ENCODE peak calls at places on chromosome 2, in seven cellular contexts. One of them, this sample, is unnamed.

GRCh38 chr2:207239754-207240494 is 74.2 kb upstream of the KLF7 start:
- DNase-seq in omental fat pad: no peak
- DNase-seq in activated T-helper 1 cell treated with Interleukin-2 at 50 U/mL for 16 hours: no peak
- DNase-seq in DMS53: peak; percentile 60
- DNase-seq in cortex of kidney: no peak
- DNase-seq in retinal pigment epithelial cell: no peak
- DNase-seq in hypothalamus: no peak
- DNase-seq in this sample: peak; percentile 35

GRCh38 chr2:144914622-144915230 is 394.8 kb upstream of the ZEB2 start:
- DNase-seq in activated T-helper 1 cell treated with Interleukin-2 at 50 U/mL for 16 hours: no peak
- DNase-seq in retinal pigment epithelial cell: no peak
- DNase-seq in DMS53: no peak
- DNase-seq in omental fat pad: no peak
- DNase-seq in hypothalamus: no peak
- DNase-seq in cortex of kidney: no peak
- DNase-seq in this sample: peak; percentile 72

GRCh38 chr2:70143314-70144150 is 47.3 kb downstream of the C2orf42 start:
- DNase-seq in retinal pigment epithelial cell: no peak
- DNase-seq in hypothalamus: no peak
- DNase-seq in DMS53: peak; percentile 83
- DNase-seq in activated T-helper 1 cell treated with Interleukin-2 at 50 U/mL for 16 hours: no peak
- DNase-seq in cortex of kidney: no peak
- DNase-seq in omental fat pad: no peak
- DNase-seq in this sample: peak; percentile 51

GRCh38 chr2:145652992-145653545 is 1133.2 kb upstream of the ZEB2 start:
- DNase-seq in DMS53: no peak
- DNase-seq in hypothalamus: no peak
- DNase-seq in retinal pigment epithelial cell: no peak
- DNase-seq in omental fat pad: no peak
- DNase-seq in cortex of kidney: no peak
- DNase-seq in activated T-helper 1 cell treated with Interleukin-2 at 50 U/mL for 16 hours: no peak
- DNase-seq in this sample: peak; percentile 42

GRCh38 chr2:98508690-98509054 is 64.0 kb downstream of the INPP4A start:
- DNase-seq in retinal pigment epithelial cell: no peak
- DNase-seq in DMS53: no peak
- DNase-seq in omental fat pad: no peak
- DNase-seq in activated T-helper 1 cell treated with Interleukin-2 at 50 U/mL for 16 hours: no peak
- DNase-seq in cortex of kidney: no peak
- DNase-seq in hypothalamus: no peak
- DNase-seq in this sample: no peak

GRCh38 chr2:165203689-165204559 is at the start of gene SCN3A:
- DNase-seq in hypothalamus: no peak
- DNase-seq in DMS53: peak; percentile 97
- DNase-seq in cortex of kidney: no peak
- DNase-seq in retinal pigment epithelial cell: peak; percentile 6
- DNase-seq in omental fat pad: no peak
- DNase-seq in activated T-helper 1 cell treated with Interleukin-2 at 50 U/mL for 16 hours: no peak
- DNase-seq in this sample: peak; percentile 47

GRCh38 chr2:191521608-191522208 is 156.2 kb upstream of the NABP1 start:
- DNase-seq in retinal pigment epithelial cell: no peak
- DNase-seq in cortex of kidney: no peak
- DNase-seq in DMS53: peak; percentile 51
- DNase-seq in hypothalamus: no peak
- DNase-seq in omental fat pad: no peak
- DNase-seq in activated T-helper 1 cell treated with Interleukin-2 at 50 U/mL for 16 hours: no peak
- DNase-seq in this sample: peak; percentile 42

GRCh38 chr2:235766206-235766794 is 272.5 kb downstream of the AGAP1 start:
- DNase-seq in activated T-helper 1 cell treated with Interleukin-2 at 50 U/mL for 16 hours: no peak
- DNase-seq in hypothalamus: no peak
- DNase-seq in cortex of kidney: no peak
- DNase-seq in retinal pigment epithelial cell: peak; percentile 36
- DNase-seq in omental fat pad: no peak
- DNase-seq in DMS53: peak; percentile 95
- DNase-seq in this sample: peak; percentile 85

GRCh38 chr2:130376433-130377293 is 20.8 kb downstream of the PTPN18 start:
- DNase-seq in activated T-helper 1 cell treated with Interleukin-2 at 50 U/mL for 16 hours: no peak
- DNase-seq in cortex of kidney: no peak
- DNase-seq in DMS53: no peak
- DNase-seq in retinal pigment epithelial cell: no peak
- DNase-seq in omental fat pad: no peak
- DNase-seq in hypothalamus: no peak
- DNase-seq in this sample: no peak

GRCh38 chr2:45014016-45014702 is 4.9 kb upstream of the SIX2 start:
- DNase-seq in retinal pigment epithelial cell: no peak
- DNase-seq in cortex of kidney: no peak
- DNase-seq in hypothalamus: peak; percentile 35
- DNase-seq in activated T-helper 1 cell treated with Interleukin-2 at 50 U/mL for 16 hours: no peak
- DNase-seq in DMS53: peak; percentile 84
- DNase-seq in omental fat pad: no peak
- DNase-seq in this sample: no peak

GRCh38 chr2:18799397-18799796 is 210.0 kb upstream of the NT5C1B start:
- DNase-seq in activated T-helper 1 cell treated with Interleukin-2 at 50 U/mL for 16 hours: no peak
- DNase-seq in DMS53: peak; percentile 36
- DNase-seq in retinal pigment epithelial cell: no peak
- DNase-seq in omental fat pad: no peak
- DNase-seq in cortex of kidney: no peak
- DNase-seq in hypothalamus: no peak
- DNase-seq in this sample: peak; percentile 52

GRCh38 chr2:51781691-51782090 is 749.8 kb upstream of the NRXN1 start:
- DNase-seq in hypothalamus: no peak
- DNase-seq in activated T-helper 1 cell treated with Interleukin-2 at 50 U/mL for 16 hours: no peak
- DNase-seq in DMS53: no peak
- DNase-seq in cortex of kidney: no peak
- DNase-seq in omental fat pad: no peak
- DNase-seq in retinal pigment epithelial cell: no peak
- DNase-seq in this sample: no peak

GRCh38 chr2:62568983-62569837 is 63.2 kb upstream of the TMEM17 start:
- DNase-seq in hypothalamus: no peak
- DNase-seq in DMS53: peak; percentile 65
- DNase-seq in omental fat pad: no peak
- DNase-seq in retinal pigment epithelial cell: no peak
- DNase-seq in activated T-helper 1 cell treated with Interleukin-2 at 50 U/mL for 16 hours: no peak
- DNase-seq in cortex of kidney: no peak
- DNase-seq in this sample: peak; percentile 44

GRCh38 chr2:179344970-179345369 is 80.3 kb upstream of the SESTD1 start:
- DNase-seq in hypothalamus: no peak
- DNase-seq in DMS53: peak; percentile 38
- DNase-seq in activated T-helper 1 cell treated with Interleukin-2 at 50 U/mL for 16 hours: no peak
- DNase-seq in cortex of kidney: no peak
- DNase-seq in retinal pigment epithelial cell: no peak
- DNase-seq in omental fat pad: no peak
- DNase-seq in this sample: peak; percentile 9

GRCh38 chr2:216643986-216644662 is 10.9 kb downstream of the IGFBP2 start:
- DNase-seq in retinal pigment epithelial cell: no peak
- DNase-seq in activated T-helper 1 cell treated with Interleukin-2 at 50 U/mL for 16 hours: no peak
- DNase-seq in omental fat pad: no peak
- DNase-seq in hypothalamus: no peak
- DNase-seq in DMS53: no peak
- DNase-seq in cortex of kidney: no peak
- DNase-seq in this sample: no peak

GRCh38 chr2:74128206-74128605 is 19.5 kb downstream of the BOLA3 start:
- DNase-seq in omental fat pad: no peak
- DNase-seq in activated T-helper 1 cell treated with Interleukin-2 at 50 U/mL for 16 hours: no peak
- DNase-seq in retinal pigment epithelial cell: no peak
- DNase-seq in cortex of kidney: no peak
- DNase-seq in hypothalamus: no peak
- DNase-seq in DMS53: no peak
- DNase-seq in this sample: no peak

GRCh38 chr2:40230717-40231300 is 221.1 kb downstream of the SLC8A1 start:
- DNase-seq in hypothalamus: no peak
- DNase-seq in activated T-helper 1 cell treated with Interleukin-2 at 50 U/mL for 16 hours: no peak
- DNase-seq in omental fat pad: no peak
- DNase-seq in DMS53: peak; percentile 2
- DNase-seq in retinal pigment epithelial cell: no peak
- DNase-seq in cortex of kidney: no peak
- DNase-seq in this sample: no peak

GRCh38 chr2:40034198-40034597 is 255.1 kb upstream of the THUMPD2 start:
- DNase-seq in retinal pigment epithelial cell: no peak
- DNase-seq in activated T-helper 1 cell treated with Interleukin-2 at 50 U/mL for 16 hours: no peak
- DNase-seq in cortex of kidney: no peak
- DNase-seq in hypothalamus: no peak
- DNase-seq in DMS53: no peak
- DNase-seq in omental fat pad: no peak
- DNase-seq in this sample: peak; percentile 95

GRCh38 chr2:63425606-63426005 is 162.7 kb downstream of the WDPCP start:
- DNase-seq in cortex of kidney: no peak
- DNase-seq in DMS53: no peak
- DNase-seq in hypothalamus: no peak
- DNase-seq in activated T-helper 1 cell treated with Interleukin-2 at 50 U/mL for 16 hours: no peak
- DNase-seq in omental fat pad: no peak
- DNase-seq in retinal pigment epithelial cell: no peak
- DNase-seq in this sample: no peak

GRCh38 chr2:226985227-226985946 is 149.5 kb downstream of the RHBDD1 start:
- DNase-seq in activated T-helper 1 cell treated with Interleukin-2 at 50 U/mL for 16 hours: no peak
- DNase-seq in cortex of kidney: no peak
- DNase-seq in retinal pigment epithelial cell: peak; percentile 44
- DNase-seq in omental fat pad: no peak
- DNase-seq in DMS53: peak; percentile 63
- DNase-seq in hypothalamus: peak; percentile 11
- DNase-seq in this sample: peak; percentile 79

GRCh38 chr2:25168256-25169072 is at the start of gene POMC:
- DNase-seq in activated T-helper 1 cell treated with Interleukin-2 at 50 U/mL for 16 hours: peak; percentile 5
- DNase-seq in omental fat pad: no peak
- DNase-seq in hypothalamus: no peak
- DNase-seq in retinal pigment epithelial cell: no peak
- DNase-seq in DMS53: peak; percentile 64
- DNase-seq in cortex of kidney: no peak
- DNase-seq in this sample: no peak

GRCh38 chr2:10149684-10150083 is 27.1 kb downstream of the RRM2 start:
- DNase-seq in activated T-helper 1 cell treated with Interleukin-2 at 50 U/mL for 16 hours: no peak
- DNase-seq in hypothalamus: no peak
- DNase-seq in retinal pigment epithelial cell: no peak
- DNase-seq in cortex of kidney: no peak
- DNase-seq in DMS53: no peak
- DNase-seq in omental fat pad: no peak
- DNase-seq in this sample: no peak

GRCh38 chr2:1974391-1974790 is 230.1 kb upstream of the PXDN start:
- DNase-seq in hypothalamus: no peak
- DNase-seq in retinal pigment epithelial cell: no peak
- DNase-seq in omental fat pad: no peak
- DNase-seq in activated T-helper 1 cell treated with Interleukin-2 at 50 U/mL for 16 hours: no peak
- DNase-seq in cortex of kidney: no peak
- DNase-seq in DMS53: no peak
- DNase-seq in this sample: no peak

This sample was measured in HFFc6.